ENCODE peak calls at places on chromosomes 1 and 21, in eight cellular contexts. B, A, W, F, D, Z, Y and Q are unnamed samples.

GRCh38 chr1:16170283-16170673 is 14.4 kb upstream of the EPHA2 start:
- DNase-seq in D (no peak), F (no peak), B (no peak), A (no peak), W (no peak), Y (no peak), Z (no peak), Q (no peak)

GRCh38 chr1:41365772-41366427 is 4.7 kb downstream of the FOXO6 start:
- DNase-seq in W (no peak), A (peak; percentile 57), Z (no peak), Y (no peak), B (peak; percentile 65), D (no peak), F (no peak), Q (peak; percentile 54)

GRCh38 chr1:43883321-43883720 is 50.3 kb upstream of the ARTN start:
- DNase-seq in B (peak; percentile 41), A (no peak), F (no peak), D (no peak), Z (no peak), W (no peak), Y (no peak), Q (no peak)

GRCh38 chr1:206513312-206514111 is 6.2 kb downstream of the RASSF5 start:
- DNase-seq in A (peak; percentile 88), W (no peak), F (peak; percentile 84), D (peak; percentile 50), B (no peak), Z (no peak), Y (peak; percentile 92), Q (peak; percentile 92)

GRCh38 chr21:20617130-20617529 is 381.1 kb upstream of the NCAM2 start:
- DNase-seq in F (no peak), Z (no peak), D (no peak), Y (no peak), W (no peak), B (peak; percentile 21), A (no peak), Q (no peak)

GRCh38 chr1:212701910-212702309 is 2.3 kb upstream of the BATF3 start:
- DNase-seq in W (no peak), A (peak; percentile 14), F (no peak), Z (peak; percentile 7), Y (no peak), B (no peak), D (peak; percentile 18), Q (no peak)

GRCh38 chr1:216071227-216071626 is 352.0 kb downstream of the USH2A start:
- DNase-seq in W (no peak), Y (no peak), Z (no peak), B (no peak), F (no peak), A (no peak), D (no peak), Q (no peak)

GRCh38 chr1:53704304-53704703 is 34.7 kb downstream of the GLIS1 start:
- DNase-seq in A (no peak), D (no peak), B (no peak), W (no peak), F (no peak), Z (no peak), Y (no peak), Q (no peak)

GRCh38 chr1:5993553-5994510 is 1.6 kb upstream of the NPHP4 start:
- DNase-seq in D (no peak), W (no peak), A (peak; percentile 27), B (no peak), F (no peak), Z (no peak), Y (no peak), Q (no peak)